ENCODE peak calls at places on chromosomes 7 and 10, in seven cellular contexts. O, Y, K, G, T, A and Z are unnamed samples.

GRCh38 chr7:112449353-112449752 is 907 bp upstream of the IFRD1 start:
- DNase-seq in O (peak; percentile 37), Y (no peak), K (no peak), G (no peak), T (peak; percentile 60), A (no peak), Z (no peak)

GRCh38 chr10:66833861-66834260 is 92.0 kb upstream of the LRRTM3 start:
- DNase-seq in O (no peak), Y (no peak), K (no peak), G (no peak), T (no peak), A (no peak), Z (no peak)

GRCh38 chr10:103802081-103802480 is 53.3 kb downstream of the SH3PXD2A start:
- DNase-seq in O (no peak), Y (no peak), K (no peak), G (no peak), T (no peak), A (no peak), Z (no peak)

GRCh38 chr10:127145173-127145572 is 51.2 kb downstream of the INSYN2A start:
- DNase-seq in O (no peak), Y (no peak), K (no peak), G (no peak), T (no peak), A (no peak), Z (no peak)

GRCh38 chr10:121696854-121697253 is 98.6 kb upstream of the FGFR2 start:
- DNase-seq in O (peak; percentile 36), Y (no peak), K (no peak), G (no peak), T (peak; percentile 18), A (no peak), Z (no peak)

GRCh38 chr10:12235796-12236195 is 39.8 kb downstream of the CDC123 start:
- DNase-seq in O (no peak), Y (no peak), K (no peak), G (no peak), T (peak; percentile 69), A (no peak), Z (no peak)

GRCh38 chr7:120966961-120967360 is 16.4 kb downstream of the ING3 start:
- DNase-seq in O (no peak), Y (no peak), K (no peak), G (no peak), T (no peak), A (no peak), Z (no peak)

GRCh38 chr7:123635551-123636359 is 19.9 kb upstream of the LMOD2 start:
- DNase-seq in O (no peak), Y (no peak), K (peak; percentile 2), G (no peak), T (peak; percentile 5), A (no peak), Z (no peak)

GRCh38 chr7:2698581-2699288 is 10.7 kb downstream of the AMZ1 start:
- DNase-seq in O (no peak), Y (peak; percentile 96), K (peak; percentile 94), G (no peak), T (no peak), A (no peak), Z (no peak)

GRCh38 chr7:55534916-55535636 is 37.2 kb downstream of the VOPP1 start:
- DNase-seq in O (no peak), Y (no peak), K (no peak), G (no peak), T (peak; percentile 19), A (no peak), Z (no peak)

GRCh38 chr7:130721486-130722277 is 12.3 kb downstream of the KLF14 start:
- DNase-seq in O (peak; percentile 51), Y (no peak), K (no peak), G (peak; percentile 73), T (peak; percentile 49), A (peak; percentile 72), Z (peak; percentile 55)

GRCh38 chr10:11165591-11166543 is 148.2 kb downstream of the CELF2 start:
- DNase-seq in O (peak; percentile 43), Y (peak; percentile 61), K (peak; percentile 54), G (peak; percentile 72), T (no peak), A (peak; percentile 89), Z (peak; percentile 56)

GRCh38 chr10:63155388-63156028 is 22.4 kb downstream of the NRBF2 start:
- DNase-seq in O (no peak), Y (no peak), K (no peak), G (no peak), T (no peak), A (no peak), Z (no peak)

DNA sequence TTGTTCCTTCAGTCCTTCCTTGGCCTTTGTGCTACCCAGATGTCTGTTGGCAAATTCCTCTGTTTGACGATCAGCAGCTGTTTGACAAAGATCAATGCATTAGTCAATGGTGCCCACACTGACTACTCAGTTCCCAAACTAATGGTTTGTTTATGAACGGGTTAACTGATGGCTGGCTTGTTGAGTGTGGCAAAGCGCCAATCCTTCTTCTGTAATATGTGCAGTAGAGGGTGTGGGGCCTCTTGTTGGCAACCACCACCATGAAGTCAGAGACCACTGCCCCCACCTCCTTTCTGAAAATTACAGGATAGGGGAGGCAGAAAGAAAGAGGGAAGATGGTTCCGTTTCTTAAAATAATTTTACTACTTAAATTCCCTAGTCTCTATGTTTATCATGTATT is 2.6 kb upstream of the PLCE1 start:
- DNase-seq in O (no peak), Y (no peak), K (no peak), G (no peak), T (no peak), A (no peak), Z (no peak)
- TF ChIP-seq POLR2A in O (no peak), Y (no peak), K (no peak), G (no peak), T (no peak), A (no peak), Z (no peak)

GRCh38 chr10:101827919-101828600 is 9.8 kb upstream of the OGA start:
- DNase-seq in O (no peak), Y (no peak), K (no peak), G (no peak), T (no peak), A (no peak), Z (no peak)

GRCh38 chr10:101828734-101829551 is 10.7 kb upstream of the OGA start:
- DNase-seq in O (no peak), Y (no peak), K (no peak), G (no peak), T (no peak), A (peak; percentile 75), Z (peak; percentile 88)

GRCh38 chr10:101829561-101830315 is 11.5 kb upstream of the OGA start:
- DNase-seq in O (peak; percentile 53), Y (peak; percentile 96), K (peak; percentile 92), G (no peak), T (no peak), A (peak; percentile 72), Z (no peak)

GRCh38 chr10:101831169-101831811 is 12.3 kb downstream of the KCNIP2 start:
- DNase-seq in O (no peak), Y (no peak), K (no peak), G (no peak), T (no peak), A (no peak), Z (no peak)

GRCh38 chr10:101830322-101831168 is 12.3 kb upstream of the OGA start:
- DNase-seq in O (peak; percentile 93), Y (peak; percentile 88), K (peak; percentile 86), G (peak; percentile 87), T (no peak), A (peak; percentile 95), Z (peak; percentile 92)
- TF ChIP-seq POLR2A in O (no peak), Y (peak; percentile 25), K (peak; percentile 35), G (no peak), T (peak; percentile 22), A (no peak), Z (no peak)

GRCh38 chr10:32109603-32110002 is 53.4 kb upstream of the KIF5B start:
- DNase-seq in O (no peak), Y (no peak), K (no peak), G (no peak), T (no peak), A (no peak), Z (peak; percentile 61)

GRCh38 chr10:32110790-32111189 is 54.6 kb upstream of the KIF5B start:
- DNase-seq in O (no peak), Y (no peak), K (no peak), G (no peak), T (no peak), A (no peak), Z (peak; percentile 53)

GRCh38 chr10:32112055-32112454 is 55.8 kb upstream of the KIF5B start:
- DNase-seq in O (no peak), Y (no peak), K (no peak), G (no peak), T (peak; percentile 50), A (no peak), Z (no peak)

GRCh38 chr10:32114500-32114899 is 58.3 kb upstream of the KIF5B start:
- DNase-seq in O (no peak), Y (no peak), K (no peak), G (no peak), T (no peak), A (no peak), Z (no peak)

DNA sequence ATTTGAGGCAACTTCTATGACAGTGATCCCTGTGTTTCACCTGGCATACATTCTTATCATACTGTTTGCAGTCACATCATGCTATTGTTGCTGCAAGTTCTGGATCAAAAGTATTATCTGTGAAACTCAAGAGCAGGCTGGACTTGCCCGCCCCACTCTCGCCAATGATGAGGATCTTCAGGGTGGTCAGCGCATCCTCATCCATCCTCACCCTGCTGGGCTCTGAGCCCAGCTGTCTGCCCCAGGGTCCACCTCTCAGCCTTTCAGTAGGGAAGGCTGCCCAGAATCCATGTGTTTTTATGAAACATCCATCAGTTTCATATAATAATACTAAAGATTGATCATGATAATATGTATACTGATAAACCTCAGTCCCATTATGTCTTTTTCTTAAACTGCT is 55.4 kb upstream of the KIF5B start:
- DNase-seq in O (no peak), Y (no peak), K (no peak), G (no peak), T (peak; percentile 17), A (no peak), Z (no peak)
- TF ChIP-seq POLR2A in O (no peak), Y (no peak), K (no peak), G (no peak), T (no peak), A (no peak), Z (no peak)

DNA sequence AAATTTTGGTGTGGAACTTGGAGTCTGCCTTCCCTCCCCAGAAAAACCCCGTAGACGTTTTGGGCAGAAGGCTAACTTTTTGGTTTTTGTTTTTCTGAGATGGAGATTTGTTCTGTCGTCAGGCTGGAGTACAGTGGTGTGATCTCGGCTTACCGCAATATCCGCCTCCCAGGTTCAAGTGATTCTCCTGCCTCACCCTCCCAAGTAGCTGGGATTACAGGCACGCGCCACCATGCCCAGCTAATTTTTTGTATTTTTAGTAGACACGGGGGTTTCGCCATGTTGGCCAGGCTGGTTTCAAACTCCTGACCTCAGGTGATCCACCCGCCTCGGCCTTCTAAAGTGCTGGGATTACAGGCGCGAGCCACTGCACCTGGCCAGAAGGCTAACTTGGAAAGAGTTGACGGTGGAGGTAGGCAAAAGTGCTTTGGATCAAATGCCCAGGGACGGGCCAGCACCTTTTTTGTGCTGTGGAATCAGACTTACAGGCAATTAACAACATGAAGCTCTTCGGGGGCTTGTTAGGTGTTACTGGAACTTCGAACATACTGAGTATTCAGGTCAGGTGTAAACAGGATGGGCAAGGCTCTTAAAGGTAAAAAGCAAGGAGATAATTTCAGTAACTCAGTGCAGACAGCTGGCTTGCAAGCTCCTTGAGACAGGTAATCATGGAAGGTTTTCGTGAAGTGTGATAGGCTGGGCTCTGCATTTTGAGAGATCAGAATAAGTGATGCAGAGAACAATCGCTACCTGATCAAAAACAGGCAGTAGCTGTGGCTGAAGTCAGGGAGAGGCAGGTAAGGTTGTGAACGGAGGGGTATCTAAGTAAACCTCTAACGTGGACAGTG is 1.8 kb downstream of the PPP1R35 start:
- DNase-seq in O (no peak), Y (no peak), K (no peak), G (no peak), T (no peak), A (peak; percentile 55), Z (peak; percentile 79)
- TF ChIP-seq POLR2A in O (no peak), Y (no peak), K (no peak), G (no peak), T (no peak), A (no peak), Z (no peak)